ENCODE peak calls at places on chromosomes 5 and 9, in eight cellular contexts. G is spleen; T is Peyer's patch; L is body of pancreas; V is heart right ventricle; R is CD8-positive, alpha-beta memory T cell; K is left ventricle myocardium inferior; P is GM23338. A is an unnamed sample. For H3K36me3 and H3K4me1, the result is how much of the 10 kb centered on the place peaks cover.

GRCh38 chr9:77663754-77664153 is 15.6 kb upstream of the GNA14 start:
- DNase-seq in G (no peak), T (no peak), L (peak), V (peak), R (no peak), K (no peak), P (no peak), A (peak)

GRCh38 chr5:95763941-95764340 is 32.8 kb downstream of the RHOBTB3 start:
- DNase-seq in G (no peak), T (no peak), L (no peak), V (no peak), R (no peak), K (no peak), P (no peak), A (no peak)

GRCh38 chr9:33698267-33698666 is 97.1 kb upstream of the PRSS3 start:
- DNase-seq in G (no peak), T (no peak), L (no peak), V (no peak), R (no peak), K (no peak), P (no peak), A (no peak)

GRCh38 chr9:105330201-105330600 is 85.8 kb downstream of the SLC44A1 start:
- DNase-seq in G (no peak), T (no peak), L (no peak), V (no peak), R (no peak), K (no peak), P (no peak), A (no peak)

GRCh38 chr9:134296301-134297081 is 29.8 kb upstream of the RXRA start:
- DNase-seq in G (peak), T (no peak), L (no peak), V (no peak), R (no peak), K (peak), P (no peak), A (no peak)

GRCh38 chr9:135552698-135553161 is 6.8 kb downstream of the OBP2A start:
- DNase-seq in G (no peak), T (no peak), L (no peak), V (no peak), R (no peak), K (no peak), P (peak), A (no peak)

GRCh38 chr9:114372971-114373591 is 14.7 kb downstream of the AKNA start:
- DNase-seq in G (peak), T (peak), L (peak), V (peak), R (peak), K (peak), P (no peak), A (peak)

GRCh38 chr5:153796527-153796926 is 242.2 kb downstream of the FAM114A2 start:
- DNase-seq in G (no peak), T (no peak), L (no peak), V (no peak), R (no peak), K (no peak), P (no peak), A (no peak)

GRCh38 chr5:9431496-9432258 is 114.2 kb downstream of the SEMA5A start:
- DNase-seq in G (no peak), T (no peak), L (no peak), V (no peak), R (no peak), K (no peak), P (peak), A (peak)

GRCh38 chr5:179729727-179730126 is 2.9 kb upstream of the MAML1 start:
- DNase-seq in G (no peak), T (no peak), L (no peak), V (no peak), R (no peak), K (no peak), P (no peak), A (no peak)

GRCh38 chr9:107638496-107638895 is 148.9 kb upstream of the KLF4 start:
- DNase-seq in G (no peak), T (no peak), L (no peak), V (no peak), R (no peak), K (no peak), P (no peak), A (no peak)

GRCh38 chr5:110478899-110479298 is 247.6 kb downstream of the TMEM232 start:
- DNase-seq in G (no peak), T (no peak), L (no peak), V (no peak), R (no peak), K (no peak), P (no peak), A (no peak)

GRCh38 chr5:88248743-88249540 is 19.7 kb downstream of the TMEM161B start:
- DNase-seq in G (no peak), T (no peak), L (no peak), V (no peak), R (no peak), K (no peak), P (no peak), A (no peak)

GRCh38 chr5:51559921-51560658 is 176.8 kb downstream of the ISL1 start:
- DNase-seq in G (no peak), T (no peak), L (no peak), V (no peak), R (no peak), K (no peak), P (no peak), A (no peak)

GRCh38 chr9:19918630-19919029 is 129.8 kb upstream of the SLC24A2 start:
- DNase-seq in G (no peak), T (no peak), L (no peak), V (no peak), R (no peak), K (no peak), P (no peak), A (no peak)

GRCh38 chr5:78706825-78707224 is 58.3 kb upstream of the LHFPL2 start:
- DNase-seq in G (no peak), T (no peak), L (no peak), V (no peak), R (no peak), K (no peak), P (no peak), A (no peak)

GRCh38 chr5:160470437-160471341 is 49.0 kb downstream of the PTTG1 start:
- DNase-seq in G (no peak), T (no peak), L (no peak), V (peak), R (no peak), K (no peak), P (no peak), A (no peak)

GRCh38 chr5:101675510-101675909 is 620.6 kb downstream of the SLCO4C1 start:
- DNase-seq in G (no peak), T (no peak), L (no peak), V (no peak), R (no peak), K (no peak), P (no peak), A (peak)

GRCh38 chr5:142426129-142426641 is 101.4 kb upstream of the SPRY4 start:
- DNase-seq in G (no peak), T (no peak), L (peak), V (peak), R (peak), K (peak), P (no peak), A (peak)

GRCh38 chr5:145834554-145834916 is 607 bp downstream of the PRELID2 start:
- DNase-seq in G (no peak), T (no peak), L (peak), V (no peak), R (no peak), K (no peak), P (no peak), A (peak)

GRCh38 chr9:106954974-106955850 is 92.2 kb downstream of the ZNF462 start:
- DNase-seq in G (no peak), T (no peak), L (no peak), V (no peak), R (no peak), K (no peak), P (no peak), A (no peak)

GRCh38 chr5:176996780-176997179 is 9.8 kb downstream of the UIMC1 start:
- DNase-seq in G (no peak), T (no peak), L (no peak), V (no peak), R (no peak), K (no peak), P (no peak), A (no peak)

GRCh38 chr9:70563437-70564204 is 149.2 kb upstream of the KLF9 start:
- DNase-seq in G (no peak), T (peak), L (no peak), V (no peak), R (no peak), K (no peak), P (no peak), A (peak)

GRCh38 chr5:52989781-52990530 is 804 bp downstream of the ITGA2 start:
- DNase-seq in G (peak), T (no peak), L (peak), V (peak), R (peak), K (peak), P (peak), A (peak)

GRCh38 chr5:2901511-2901910 is 150.0 kb upstream of the IRX2 start:
- DNase-seq in G (no peak), T (no peak), L (no peak), V (no peak), R (no peak), K (no peak), P (no peak), A (no peak)

GRCh38 chr9:36485647-36486453 is 85.8 kb upstream of the RNF38 start:
- DNase-seq in G (no peak), T (no peak), L (peak), V (peak), R (no peak), K (no peak), P (peak), A (peak)

GRCh38 chr5:73450672-73451217 is 2.2 kb upstream of the FOXD1 start:
- DNase-seq in G (no peak), T (no peak), L (no peak), V (no peak), R (no peak), K (no peak), P (peak), A (no peak)

GRCh38 chr9:94946256-94946655 is 219.8 kb downstream of the AOPEP start:
- DNase-seq in G (no peak), T (no peak), L (no peak), V (no peak), R (no peak), K (no peak), P (no peak), A (no peak)

GRCh38 chr5:173397531-173397930 is 69.3 kb upstream of the STC2 start:
- DNase-seq in G (no peak), T (no peak), L (no peak), V (no peak), R (no peak), K (no peak), P (no peak), A (no peak)

GRCh38 chr5:61449756-61450155 is 117.7 kb downstream of the ZSWIM6 start:
- DNase-seq in G (no peak), T (no peak), L (no peak), V (no peak), R (no peak), K (no peak), P (no peak), A (peak)

GRCh38 chr5:61455179-61456006 is 123.3 kb downstream of the ZSWIM6 start:
- DNase-seq in G (no peak), T (no peak), L (no peak), V (no peak), R (no peak), K (no peak), P (peak), A (no peak)

GRCh38 chr5:61450880-61451279 is 118.8 kb downstream of the ZSWIM6 start:
- DNase-seq in G (no peak), T (no peak), L (peak), V (peak), R (no peak), K (no peak), P (no peak), A (no peak)

GRCh38 chr5:61447780-61448495 is 115.9 kb downstream of the ZSWIM6 start:
- DNase-seq in G (no peak), T (no peak), L (no peak), V (no peak), R (no peak), K (no peak), P (no peak), A (no peak)

GRCh38 chr5:61450170-61450815 is 118.2 kb downstream of the ZSWIM6 start:
- DNase-seq in G (no peak), T (no peak), L (no peak), V (no peak), R (no peak), K (no peak), P (no peak), A (peak)
- H3K27ac ChIP-seq in G (peak), T (peak), L (peak), V (peak), R (no peak), K (peak), P (no peak), A (peak)

GRCh38 chr5:31196309-31196708 is 2.8 kb downstream of the CDH6 start:
- DNase-seq in G (no peak), T (no peak), L (no peak), V (no peak), R (no peak), K (no peak), P (peak), A (no peak)
- H3K36me3 ChIP-seq in G (under half), T (under half), L (under half), V (under half), R (under half), K (under half), P (under half), A (under half)

DNA sequence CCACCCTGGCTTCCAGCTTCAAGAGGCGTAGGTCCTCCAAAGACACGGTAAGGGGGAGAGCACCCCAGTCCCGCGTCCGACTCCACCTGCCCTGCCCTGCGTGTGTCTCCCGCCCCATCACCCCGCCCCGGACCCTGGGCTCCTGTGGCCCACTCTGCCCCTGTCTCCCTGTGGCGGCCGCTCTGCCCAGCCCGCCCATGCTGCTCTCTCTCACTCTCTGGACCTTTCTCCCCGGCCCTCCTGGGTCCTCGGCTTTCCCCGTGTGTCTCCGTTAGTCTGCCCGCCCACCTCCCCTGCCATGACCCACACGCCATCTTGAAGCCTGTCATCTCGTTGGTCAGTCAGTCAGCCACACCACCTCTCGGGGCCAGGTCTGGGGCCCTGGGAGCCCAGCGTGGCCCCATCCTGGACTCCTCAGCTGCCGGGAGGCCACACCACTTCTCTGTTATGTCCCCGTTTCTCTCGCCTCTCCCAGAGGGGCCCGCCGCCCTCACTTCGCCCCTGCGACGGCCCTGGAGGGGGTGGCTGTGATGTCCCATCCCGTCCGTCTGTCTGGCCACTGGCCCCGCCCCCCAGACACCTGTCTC is 4.5 kb downstream of the LRRC26 start:
- DNase-seq in G (no peak), T (no peak), L (no peak), V (no peak), R (no peak), K (no peak), P (no peak), A (no peak)
- H3K4me1 ChIP-seq in G (half or more), T (under half), L (half or more), V (under half), R (under half), K (half or more), P (under half), A (under half)

DNA sequence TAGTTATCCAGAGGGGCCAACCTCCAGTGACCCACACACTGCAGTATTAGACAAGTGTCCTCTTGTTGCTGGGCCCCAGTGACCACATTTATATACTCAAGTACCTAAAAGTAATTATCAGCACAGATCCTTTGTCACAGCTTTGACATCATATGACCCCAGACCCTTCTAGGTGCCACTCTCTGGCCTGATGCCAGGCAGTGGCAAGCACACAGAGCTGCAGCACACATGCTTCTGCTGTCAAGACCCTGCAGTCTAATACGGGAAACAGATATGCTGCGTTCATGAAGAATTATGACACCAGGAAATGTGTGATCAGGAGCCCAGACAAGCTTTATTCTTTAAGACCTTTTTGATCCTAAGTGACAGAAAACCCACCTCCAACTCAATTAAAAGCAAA is 63.8 kb upstream of the AFAP1L1 start:
- DNase-seq in G (no peak), T (no peak), L (no peak), V (peak), R (no peak), K (no peak), P (no peak), A (no peak)
- H3K27ac ChIP-seq in G (no peak), T (no peak), L (no peak), V (no peak), R (no peak), K (peak), P (no peak), A (no peak)

GRCh38 chr9:120392245-120392644 is 187.7 kb downstream of the CDK5RAP2 start:
- DNase-seq in G (no peak), T (no peak), L (no peak), V (no peak), R (no peak), K (no peak), P (no peak), A (no peak)
- H3K36me3 ChIP-seq in G (half or more), T (half or more), L (under half), V (half or more), R (half or more), K (half or more), P (under half), A (under half)

GRCh38 chr5:134374234-134374633 is 2.9 kb downstream of the UBE2B start:
- DNase-seq in G (no peak), T (no peak), L (no peak), V (no peak), R (no peak), K (no peak), P (no peak), A (no peak)
- H3K4me1 ChIP-seq in G (half or more), T (under half), L (under half), V (half or more), R (under half), K (half or more), P (under half), A (under half)

GRCh38 chr5:67972027-67972822 is 243.3 kb upstream of the PIK3R1 start:
- DNase-seq in G (no peak), T (no peak), L (no peak), V (no peak), R (no peak), K (no peak), P (no peak), A (no peak)
- H3K27ac ChIP-seq in G (peak), T (no peak), L (peak), V (peak), R (no peak), K (peak), P (no peak), A (no peak)

GRCh38 chr9:124352616-124353015 is 62.6 kb downstream of the PSMB7 start:
- DNase-seq in G (peak), T (no peak), L (no peak), V (no peak), R (no peak), K (no peak), P (no peak), A (no peak)
- H3K36me3 ChIP-seq in G (half or more), T (half or more), L (under half), V (half or more), R (under half), K (half or more), P (under half), A (under half)

GRCh38 chr5:136108131-136108739 is 24.4 kb upstream of the SMAD5 start:
- DNase-seq in G (no peak), T (no peak), L (peak), V (no peak), R (no peak), K (no peak), P (no peak), A (no peak)
- H3K4me1 ChIP-seq in G (under half), T (under half), L (under half), V (under half), R (under half), K (under half), P (under half), A (under half)